ENCODE peak calls at places on chromosomes 16 and 17, in six cellular contexts. J is AG10803, T is heart right ventricle, Z is breast epithelium, S is GM12865, R is IMR-90. W is an unnamed sample.

GRCh38 chr17:78394209-78394608 is 15.8 kb downstream of the PGS1 start:
- DNase-seq in J (no peak), T (no peak), Z (no peak), S (no peak), R (no peak), W (no peak)

GRCh38 chr16:50088302-50088701 is 22.5 kb downstream of the HEATR3 start:
- DNase-seq in J (no peak), T (no peak), Z (no peak), S (no peak), R (no peak), W (no peak)

GRCh38 chr16:68574479-68574878 is 35.4 kb downstream of the ZFP90 start:
- DNase-seq in J (no peak), T (no peak), Z (no peak), S (no peak), R (no peak), W (no peak)

GRCh38 chr17:34252138-34252889 is 2.8 kb upstream of the CCL2 start:
- DNase-seq in J (peak), T (peak), Z (peak), S (peak), R (peak), W (peak)

GRCh38 chr17:17872468-17873345 is 35.9 kb upstream of the SREBF1 start:
- DNase-seq in J (no peak), T (no peak), Z (no peak), S (no peak), R (peak), W (no peak)

GRCh38 chr17:3033741-3034577 is 29.4 kb downstream of the OR1D5 start:
- DNase-seq in J (no peak), T (no peak), Z (no peak), S (no peak), R (no peak), W (no peak)

GRCh38 chr16:84985079-84986065 is 26.0 kb downstream of the ZDHHC7 start:
- DNase-seq in J (peak), T (no peak), Z (no peak), S (no peak), R (peak), W (peak)

GRCh38 chr17:13256545-13256944 is 238.7 kb upstream of the ELAC2 start:
- DNase-seq in J (no peak), T (no peak), Z (no peak), S (no peak), R (no peak), W (no peak)

GRCh38 chr16:21222495-21223337 is 10.8 kb upstream of the ANKS4B start:
- DNase-seq in J (no peak), T (no peak), Z (no peak), S (no peak), R (no peak), W (no peak)

GRCh38 chr17:80443916-80444708 is 29.1 kb downstream of the ENDOV start:
- DNase-seq in J (no peak), T (peak), Z (no peak), S (no peak), R (no peak), W (no peak)

GRCh38 chr16:54136276-54136625 is 150.3 kb downstream of the IRX3 start:
- DNase-seq in J (no peak), T (no peak), Z (no peak), S (no peak), R (peak), W (peak)

GRCh38 chr17:70804161-70804560 is 634.8 kb downstream of the KCNJ2 start:
- DNase-seq in J (peak), T (no peak), Z (no peak), S (no peak), R (peak), W (no peak)

GRCh38 chr17:58328195-58329034 is at the start of gene TSPOAP1:
- DNase-seq in J (no peak), T (no peak), Z (no peak), S (peak), R (no peak), W (no peak)

GRCh38 chr16:51150159-51150893 is 744 bp downstream of the SALL1 start:
- DNase-seq in J (no peak), T (no peak), Z (no peak), S (no peak), R (no peak), W (no peak)

GRCh38 chr17:80198144-80198661 is 21.9 kb downstream of the SGSH start:
- DNase-seq in J (no peak), T (no peak), Z (no peak), S (no peak), R (no peak), W (no peak)

GRCh38 chr17:57294629-57295501 is 38.5 kb downstream of the MSI2 start:
- DNase-seq in J (no peak), T (peak), Z (no peak), S (no peak), R (peak), W (peak)

GRCh38 chr17:74633261-74633783 is 9.8 kb upstream of the CD300E start:
- DNase-seq in J (no peak), T (no peak), Z (no peak), S (no peak), R (no peak), W (no peak)

GRCh38 chr16:24577167-24577566 is 37.8 kb downstream of the RBBP6 start:
- DNase-seq in J (no peak), T (no peak), Z (no peak), S (no peak), R (peak), W (peak)

GRCh38 chr17:32117399-32117798 is 24.9 kb upstream of the RHOT1 start:
- DNase-seq in J (no peak), T (no peak), Z (no peak), S (no peak), R (no peak), W (no peak)

GRCh38 chr16:77344306-77344705 is 90.5 kb downstream of the ADAMTS18 start:
- DNase-seq in J (no peak), T (no peak), Z (no peak), S (no peak), R (no peak), W (peak)

GRCh38 chr16:26317885-26318284 is 626.1 kb downstream of the HS3ST4 start:
- DNase-seq in J (no peak), T (no peak), Z (no peak), S (no peak), R (no peak), W (no peak)

GRCh38 chr16:24955975-24956731 is 59.0 kb downstream of the ARHGAP17 start:
- DNase-seq in J (peak), T (no peak), Z (no peak), S (no peak), R (no peak), W (no peak)

GRCh38 chr17:57935833-57936807 is 19.1 kb downstream of the CUEDC1 start:
- DNase-seq in J (peak), T (peak), Z (no peak), S (no peak), R (peak), W (no peak)

GRCh38 chr17:79950306-79950705 is 85.4 kb downstream of the TBC1D16 start:
- DNase-seq in J (no peak), T (no peak), Z (peak), S (no peak), R (no peak), W (no peak)

GRCh38 chr17:75563063-75563758 is 24.4 kb upstream of the MYO15B start:
- DNase-seq in J (no peak), T (no peak), Z (no peak), S (no peak), R (no peak), W (no peak)

GRCh38 chr16:73248316-73248715 is 200.4 kb upstream of the ZFHX3 start:
- DNase-seq in J (no peak), T (no peak), Z (no peak), S (no peak), R (no peak), W (no peak)

GRCh38 chr16:59355704-59356103 is 621.6 kb upstream of the GOT2 start:
- DNase-seq in J (no peak), T (no peak), Z (no peak), S (no peak), R (no peak), W (no peak)

GRCh38 chr17:48732688-48733629 is 4.4 kb upstream of the HOXB13 start:
- DNase-seq in J (no peak), T (no peak), Z (no peak), S (no peak), R (no peak), W (no peak)

GRCh38 chr17:81012574-81013447 is 21.2 kb downstream of the CHMP6 start:
- DNase-seq in J (no peak), T (no peak), Z (no peak), S (no peak), R (no peak), W (no peak)

GRCh38 chr17:44108440-44109311 is 14.8 kb downstream of the HDAC5 start:
- DNase-seq in J (peak), T (peak), Z (peak), S (no peak), R (peak), W (peak)

DNA sequence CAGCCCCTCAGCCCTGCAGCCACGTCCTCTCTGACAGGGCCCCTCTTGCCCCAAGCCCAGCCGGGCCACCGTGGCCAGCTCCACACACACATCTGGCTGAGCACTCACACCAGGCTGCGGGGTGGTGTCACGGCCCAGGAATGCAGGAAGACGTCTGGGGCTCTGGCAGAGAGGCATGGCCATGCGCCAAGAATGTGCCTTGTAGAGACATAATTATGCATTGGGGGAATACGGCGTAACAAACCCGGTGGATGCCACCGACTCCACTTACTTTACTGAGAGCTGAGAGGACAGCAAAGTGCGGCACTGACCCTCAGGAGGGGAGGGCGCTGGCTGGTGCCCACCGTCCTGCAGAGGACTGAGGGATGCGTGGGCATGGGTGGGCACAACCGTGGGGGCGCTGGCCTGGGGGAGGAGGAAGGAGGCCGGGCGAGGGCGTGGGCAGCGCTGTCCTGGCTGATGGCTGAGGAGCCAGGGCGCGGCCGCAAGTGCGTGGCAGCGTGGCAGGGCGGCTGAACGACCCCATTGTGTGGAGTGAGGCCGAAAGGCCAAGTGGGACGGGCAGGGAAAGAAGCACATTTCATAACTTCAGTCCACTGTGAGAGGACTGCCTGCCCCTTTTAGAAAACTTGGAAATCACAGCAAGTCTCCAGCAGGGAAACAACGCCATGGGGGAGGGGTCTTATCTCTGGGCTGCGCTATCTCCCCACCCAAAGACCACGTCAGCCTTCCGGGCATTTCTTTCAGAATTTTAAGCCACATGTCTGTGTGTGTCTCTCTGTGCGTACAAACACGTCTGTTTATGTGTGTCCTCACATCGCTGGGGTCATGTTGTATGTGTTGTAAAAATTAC is 30.6 kb downstream of the METRNL start:
- DNase-seq in J (peak), T (peak), Z (peak), S (no peak), R (peak), W (peak)
- H3K4me3 ChIP-seq in J (peak), T (peak), Z (peak), S (no peak), R (peak), W (peak)

GRCh38 chr17:51857052-51857593 is 301.4 kb downstream of the CA10 start:
- DNase-seq in J (no peak), T (no peak), Z (no peak), S (no peak), R (no peak), W (no peak)

GRCh38 chr17:51860934-51861561 is 297.5 kb downstream of the CA10 start:
- DNase-seq in J (peak), T (no peak), Z (no peak), S (peak), R (no peak), W (peak)
- TF ChIP-seq CTCF in J (peak), T (peak), Z (no peak), S (peak), R (no peak), W (peak)

GRCh38 chr17:7930841-7931631 is 710 bp downstream of the TRAPPC1 start:
- DNase-seq in J (no peak), T (no peak), Z (no peak), S (peak), R (no peak), W (no peak)

GRCh38 chr17:7927596-7927995 is 2.1 kb downstream of the KCNAB3 start:
- DNase-seq in J (no peak), T (no peak), Z (no peak), S (no peak), R (no peak), W (no peak)

GRCh38 chr17:7931709-7932482 is at the start of the genes CNTROB and TRAPPC1:
- DNase-seq in J (peak), T (peak), Z (peak), S (peak), R (peak), W (peak)

GRCh38 chr17:7932483-7932891 is 481 bp downstream of the CNTROB start:
- DNase-seq in J (peak), T (no peak), Z (no peak), S (peak), R (peak), W (peak)

GRCh38 chr17:7929158-7930029 is at the start of gene KCNAB3:
- DNase-seq in J (peak), T (peak), Z (no peak), S (peak), R (peak), W (peak)
- H3K4me3 ChIP-seq in J (peak), T (no peak), Z (peak), S (no peak), R (peak), W (peak)

DNA sequence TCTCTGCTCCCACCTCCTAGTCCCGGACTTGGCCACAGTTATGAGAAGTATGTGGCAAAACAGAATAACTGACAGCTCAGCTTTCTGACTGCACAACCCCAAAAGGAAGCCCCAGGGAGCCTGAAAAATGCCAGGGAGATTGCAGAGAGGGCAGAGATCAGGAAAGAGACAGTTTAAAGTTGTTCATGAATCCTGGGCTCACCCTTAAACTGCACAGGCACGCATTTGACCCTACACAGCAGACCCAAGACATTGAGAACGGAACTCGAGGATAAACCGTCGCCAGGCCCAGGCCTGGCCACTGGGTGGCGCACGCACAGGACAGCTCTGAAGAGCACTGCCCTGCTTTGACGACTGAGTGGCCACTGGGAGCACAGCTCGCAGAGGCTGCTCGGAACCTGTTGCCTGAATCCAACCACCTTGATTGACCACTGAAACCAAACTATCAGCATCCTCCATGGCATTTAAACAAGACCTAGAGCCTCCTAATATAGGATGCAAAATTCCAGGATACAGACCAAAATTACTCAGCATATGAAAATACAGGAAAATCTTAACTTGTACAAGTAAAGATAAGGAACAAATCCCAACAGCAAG is 114.0 kb downstream of the C16orf95 start:
- DNase-seq in J (peak), T (peak), Z (no peak), S (peak), R (peak), W (peak)
- TF ChIP-seq CTCF in J (peak), T (peak), Z (peak), S (peak), R (peak), W (peak)

DNA sequence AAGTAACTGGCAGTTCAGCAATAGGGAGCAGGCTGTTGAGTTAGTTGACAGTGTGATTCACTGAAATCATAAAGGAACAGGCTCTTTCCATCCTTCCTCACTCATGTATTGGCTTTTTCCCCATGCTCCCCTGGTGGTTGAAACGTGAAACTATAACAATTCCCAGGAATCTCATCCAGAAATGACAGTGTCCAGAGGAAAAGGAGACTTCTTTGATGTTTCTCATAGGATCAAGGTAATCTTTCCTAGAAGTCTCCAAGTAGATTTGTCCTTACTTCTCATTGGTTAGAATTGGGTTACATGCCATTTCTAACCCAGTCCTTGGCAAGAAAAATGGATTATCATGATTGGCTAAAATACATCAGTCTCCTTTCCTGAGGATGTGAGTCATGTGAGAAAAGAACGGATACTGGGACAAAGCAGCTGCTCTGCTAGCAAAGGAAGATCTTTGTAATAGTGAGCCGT is 14.4 kb downstream of the TTC19 start:
- DNase-seq in J (peak), T (no peak), Z (no peak), S (no peak), R (peak), W (peak)
- H3K4me3 ChIP-seq in J (no peak), T (no peak), Z (no peak), S (no peak), R (no peak), W (no peak)

W was measured in brain microvascular endothelial cell.